ENCODE peak calls at places on chromosomes 11 and 22, in five cellular contexts. M is HEK293T, X is GM12878, K is H1, Y is HepG2. Z is an unnamed sample.
A peak's percentile ranks its signal among the peaks of the same experiment; 100 is the strongest.

GRCh38 chr11:58926695-58927094 is 12.6 kb upstream of the GLYATL1 start:
- DNase-seq in Y (no peak), X (no peak), K (no peak), M (no peak), Z (no peak)

GRCh38 chr22:42368379-42369249 is 63.6 kb downstream of the NFAM1 start:
- DNase-seq in X (no peak), K (peak; percentile 88), Y (no peak), M (no peak), Z (no peak)

GRCh38 chr11:34356576-34356917 is 1.3 kb downstream of the ABTB2 start:
- DNase-seq in M (no peak), X (no peak), K (no peak), Y (no peak), Z (no peak)

GRCh38 chr22:27238935-27239510 is 562.5 kb downstream of the MN1 start:
- DNase-seq in M (no peak), K (no peak), X (no peak), Y (no peak), Z (no peak)

GRCh38 chr11:88779551-88779950 is 286.2 kb downstream of the GRM5 start:
- DNase-seq in X (no peak), M (no peak), K (no peak), Y (peak; percentile 0), Z (no peak)

GRCh38 chr11:16606784-16607674 is 131.4 kb upstream of the C11orf58 start:
- DNase-seq in X (no peak), Y (no peak), K (peak; percentile 72), M (peak; percentile 27), Z (no peak)

GRCh38 chr11:112374486-112375140 is 114.0 kb upstream of the PLET1 start:
- DNase-seq in K (no peak), M (no peak), X (no peak), Y (no peak), Z (no peak)

GRCh38 chr11:34381775-34382174 is 24.0 kb upstream of the ABTB2 start:
- DNase-seq in K (no peak), M (no peak), X (no peak), Y (no peak), Z (no peak)

GRCh38 chr11:124763156-124763947 is 1.3 kb upstream of the ESAM start:
- DNase-seq in K (peak; percentile 95), X (no peak), Y (peak; percentile 72), M (peak; percentile 78), Z (peak; percentile 75)

GRCh38 chr11:69541001-69541285 is 59.5 kb downstream of the LINC01488 start:
- DNase-seq in Y (no peak), X (no peak), K (no peak), M (no peak), Z (no peak)

GRCh38 chr11:2398664-2399355 is 1.7 kb upstream of the TSSC4 start:
- DNase-seq in Y (no peak), K (no peak), X (no peak), M (no peak), Z (no peak)

GRCh38 chr11:15707971-15708370 is 593.2 kb downstream of the INSC start:
- DNase-seq in K (no peak), M (no peak), Y (no peak), X (no peak), Z (no peak)

GRCh38 chr11:6670202-6670830 is 12.8 kb downstream of the MRPL17 start:
- DNase-seq in Y (no peak), K (no peak), M (no peak), X (no peak), Z (no peak)

GRCh38 chr11:132992838-132993680 is 539.2 kb downstream of the OPCML start:
- DNase-seq in X (no peak), K (no peak), M (no peak), Y (no peak), Z (no peak)

GRCh38 chr11:28649922-28650321 is 541.7 kb downstream of the METTL15 start:
- DNase-seq in M (no peak), X (no peak), Y (no peak), K (no peak), Z (no peak)

GRCh38 chr11:70933986-70934583 is 318.3 kb downstream of the SHANK2 start:
- DNase-seq in M (no peak), Y (no peak), K (no peak), X (no peak), Z (no peak)

GRCh38 chr22:19062139-19062789 is 59.9 kb downstream of the DGCR2 start:
- DNase-seq in K (no peak), M (no peak), X (no peak), Y (no peak), Z (no peak)

GRCh38 chr11:129792663-129793062 is 23.0 kb upstream of the TMEM45B start:
- DNase-seq in M (no peak), X (no peak), Y (no peak), K (no peak), Z (no peak)

GRCh38 chr22:25494774-25495173 is 69.7 kb upstream of the GRK3 start:
- DNase-seq in M (no peak), Y (no peak), K (no peak), X (peak; percentile 72), Z (no peak)

GRCh38 chr22:25495286-25495685 is 69.2 kb upstream of the GRK3 start:
- DNase-seq in Y (no peak), K (no peak), M (no peak), X (no peak), Z (no peak)

GRCh38 chr22:25496396-25497064 is 67.9 kb upstream of the GRK3 start:
- DNase-seq in Y (no peak), K (no peak), M (no peak), X (no peak), Z (no peak)

GRCh38 chr22:25493794-25494193 is 70.7 kb upstream of the GRK3 start:
- DNase-seq in X (no peak), M (no peak), K (no peak), Y (no peak), Z (no peak)

DNA sequence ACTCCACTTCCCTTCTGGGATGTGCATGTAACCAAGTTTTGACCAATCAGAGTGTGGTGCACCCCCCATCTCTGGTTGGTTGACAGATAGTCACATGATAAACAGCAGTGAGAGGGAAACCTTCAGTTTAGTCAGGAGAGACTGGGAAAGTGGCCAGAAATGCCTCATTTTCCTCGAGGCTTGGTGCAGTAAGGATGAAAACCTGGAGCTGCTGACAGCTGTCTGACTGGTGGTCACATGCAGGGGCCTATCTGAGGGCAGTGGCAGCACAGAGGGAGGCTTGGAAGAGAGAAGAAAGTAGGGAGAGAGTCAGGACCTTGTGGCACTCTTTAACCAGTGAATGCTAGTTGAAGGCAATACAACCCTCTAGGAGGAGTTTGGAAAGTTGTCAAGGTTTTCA is 67.2 kb upstream of the GRK3 start:
- DNase-seq in K (no peak), Y (no peak), M (no peak), X (no peak), Z (no peak)
- TF ChIP-seq SUZ12 in K (no peak), Y (no peak), M (no peak), X (no peak), Z (no peak)

GRCh38 chr11:12150831-12151382 is 40.5 kb downstream of the MICAL2 start:
- DNase-seq in K (no peak), M (no peak), Y (no peak), X (no peak), Z (no peak)
- TF ChIP-seq SUZ12 in K (no peak), M (no peak), Y (no peak), X (no peak), Z (no peak)

DNA sequence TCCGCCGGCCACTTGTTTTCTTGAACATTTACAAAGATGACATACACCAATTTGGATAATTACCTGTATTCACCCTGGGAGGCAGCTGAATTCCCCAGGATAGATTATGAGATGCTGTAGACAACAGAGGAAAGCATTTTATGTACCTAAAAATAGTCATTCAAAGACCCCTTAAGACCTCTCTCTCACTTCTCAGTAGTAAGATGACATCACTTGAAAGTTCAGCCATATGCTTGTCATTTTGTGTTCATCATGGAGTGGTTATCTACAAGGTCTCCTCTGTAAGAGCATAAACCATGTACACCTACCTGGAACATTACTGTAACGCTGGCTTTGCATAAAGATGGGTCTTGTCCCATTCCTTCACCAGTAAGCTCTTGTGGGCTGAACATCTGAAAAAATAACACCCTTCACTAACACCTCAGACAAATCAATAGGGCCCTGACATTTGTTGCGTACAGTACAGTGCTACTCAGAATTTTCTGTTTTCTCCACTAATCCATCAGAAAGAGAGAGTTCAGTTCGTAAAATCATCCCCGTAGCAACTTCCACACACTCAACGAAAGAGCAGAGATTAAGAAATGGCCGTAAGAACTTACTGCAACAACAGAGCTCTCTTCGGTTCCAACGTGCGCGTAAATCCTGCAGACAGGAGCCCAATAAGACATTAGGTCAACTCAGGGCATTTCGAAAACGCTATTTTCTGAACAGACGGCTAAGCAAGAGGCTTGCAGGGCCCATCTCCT is 15.6 kb upstream of the WDR74 start:
- DNase-seq in Y (no peak), X (no peak), M (no peak), K (no peak), Z (no peak)
- TF ChIP-seq SUZ12 in Y (no peak), X (no peak), M (no peak), K (no peak), Z (no peak)

GRCh38 chr11:19844012-19844411 is 131.4 kb downstream of the NAV2 start:
- DNase-seq in M (no peak), Y (no peak), K (no peak), X (no peak), Z (no peak)
- TF ChIP-seq SUZ12 in M (no peak), Y (no peak), K (no peak), X (no peak), Z (no peak)

GRCh38 chr11:35598254-35599125 is 19.8 kb upstream of the FJX1 start:
- DNase-seq in X (peak; percentile 40), M (no peak), Y (no peak), K (no peak), Z (no peak)

GRCh38 chr11:35590412-35590811 is 27.8 kb upstream of the FJX1 start:
- DNase-seq in X (no peak), Y (no peak), K (no peak), M (no peak), Z (no peak)

GRCh38 chr11:35593143-35593542 is 25.1 kb upstream of the FJX1 start:
- DNase-seq in K (no peak), Y (no peak), M (no peak), X (no peak), Z (no peak)

GRCh38 chr11:35589281-35589680 is 29.0 kb upstream of the FJX1 start:
- DNase-seq in K (no peak), X (no peak), M (no peak), Y (no peak), Z (no peak)

GRCh38 chr11:35594680-35595079 is 23.6 kb upstream of the FJX1 start:
- DNase-seq in Y (no peak), M (no peak), K (no peak), X (no peak), Z (no peak)
- TF ChIP-seq SUZ12 in Y (no peak), M (no peak), K (no peak), X (no peak), Z (no peak)

DNA sequence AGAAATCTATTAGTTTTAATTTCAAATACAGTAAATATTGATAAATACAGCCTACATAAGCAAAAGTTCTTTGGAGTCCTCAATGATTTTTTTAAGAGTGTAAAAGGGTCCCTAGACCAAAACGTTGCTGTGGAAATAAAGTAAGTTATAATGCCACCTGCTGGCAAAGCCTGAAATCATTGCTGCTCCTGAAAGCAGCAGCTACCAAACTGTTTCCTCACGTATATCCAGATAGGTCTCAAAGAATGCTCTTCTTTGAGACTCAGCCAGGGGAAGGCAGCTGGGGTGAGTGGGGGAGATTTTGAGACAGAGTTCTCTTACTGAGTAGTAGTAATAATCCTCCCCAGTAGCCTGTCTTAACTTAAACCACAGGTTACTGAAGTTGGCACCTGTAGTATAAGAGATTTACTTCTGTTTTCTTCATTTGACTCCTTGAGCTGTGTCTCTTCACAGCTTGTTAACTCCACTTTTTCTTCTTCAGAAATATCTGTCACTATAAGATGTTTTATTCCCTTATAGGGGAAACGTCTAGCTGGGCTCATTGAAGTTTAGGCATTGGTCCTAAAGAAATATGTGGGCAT is 78.1 kb downstream of the BTBD10 start:
- DNase-seq in Y (peak; percentile 25), X (peak; percentile 3), M (peak; percentile 52), K (peak; percentile 58), Z (peak; percentile 27)
- TF ChIP-seq SUZ12 in Y (no peak), X (no peak), M (no peak), K (no peak), Z (no peak)